ENCODE peak calls at places on chromosomes 4 and X, in five cellular contexts. S, U, O, M and Q are unnamed samples.

GRCh38 chr4:75243570-75243969 is 270.6 kb downstream of the RCHY1 start:
- DNase-seq in S (no peak), U (no peak), O (no peak), M (no peak), Q (peak)

GRCh38 chr4:140353836-140354235 is 19.6 kb upstream of the SCOC start:
- DNase-seq in S (no peak), U (no peak), O (no peak), M (no peak), Q (peak)

GRCh38 chr4:77104405-77105292 is 28.9 kb upstream of the CCNI start:
- DNase-seq in S (peak), U (no peak), O (peak), M (no peak), Q (peak)

GRCh38 chrX:120823554-120823953 is 52.1 kb downstream of the CT47B1 start:
- DNase-seq in S (no peak), U (no peak), O (no peak), M (no peak), Q (no peak)

GRCh38 chrX:132505116-132505515 is 16.3 kb upstream of the MBNL3 start:
- DNase-seq in S (peak), U (no peak), O (no peak), M (no peak), Q (peak)

GRCh38 chr4:152090543-152090942 is 329.7 kb upstream of the GATB start:
- DNase-seq in S (peak), U (no peak), O (no peak), M (no peak), Q (peak)

GRCh38 chr4:8908206-8908893 is 36.7 kb upstream of the HMX1 start:
- DNase-seq in S (no peak), U (no peak), O (peak), M (no peak), Q (no peak)

GRCh38 chr4:91914176-91914804 is 389.5 kb upstream of the GRID2 start:
- DNase-seq in S (peak), U (no peak), O (no peak), M (no peak), Q (no peak)

GRCh38 chrX:155747520-155747919 is 133.6 kb upstream of the VAMP7 start:
- DNase-seq in S (peak), U (no peak), O (no peak), M (no peak), Q (no peak)

GRCh38 chr4:83269256-83269655 is 15.3 kb downstream of the COQ2 start:
- DNase-seq in S (peak), U (no peak), O (no peak), M (no peak), Q (no peak)

GRCh38 chrX:39772057-39772832 is 325.5 kb downstream of the BCOR start:
- DNase-seq in S (no peak), U (no peak), O (no peak), M (peak), Q (peak)

GRCh38 chr4:39021631-39022030 is 10.6 kb downstream of the TMEM156 start:
- DNase-seq in S (no peak), U (no peak), O (no peak), M (no peak), Q (no peak)

GRCh38 chrX:17977696-17978095 is 116.6 kb upstream of the RAI2 start:
- DNase-seq in S (no peak), U (no peak), O (no peak), M (no peak), Q (no peak)

GRCh38 chrX:94097852-94098251 is 423.8 kb downstream of the FAM133A start:
- DNase-seq in S (no peak), U (no peak), O (no peak), M (no peak), Q (no peak)

GRCh38 chr4:2047781-2048581 is 11.1 kb upstream of the NAT8L start:
- DNase-seq in S (no peak), U (no peak), O (no peak), M (no peak), Q (no peak)

GRCh38 chrX:120726294-120726693 is 96.4 kb upstream of the C1GALT1C1 start:
- DNase-seq in S (no peak), U (no peak), O (no peak), M (no peak), Q (no peak)

GRCh38 chrX:17559728-17560379 is 177.4 kb upstream of the SCML1 start:
- DNase-seq in S (peak), U (no peak), O (no peak), M (no peak), Q (peak)

GRCh38 chrX:79084923-79085322 is 59.6 kb upstream of the GPR174 start:
- DNase-seq in S (no peak), U (no peak), O (no peak), M (no peak), Q (no peak)

GRCh38 chr4:55435136-55435535 is 39.4 kb downstream of the TMEM165 start:
- DNase-seq in S (peak), U (no peak), O (no peak), M (peak), Q (no peak)

GRCh38 chr4:135917016-135917415 is 1615.3 kb downstream of the PCDH18 start:
- DNase-seq in S (peak), U (no peak), O (no peak), M (no peak), Q (peak)

GRCh38 chr4:10057023-10057395 is 35.7 kb upstream of the SLC2A9 start:
- DNase-seq in S (no peak), U (no peak), O (no peak), M (no peak), Q (no peak)

GRCh38 chr4:153649572-153649991 is 34.5 kb upstream of the TLR2 start:
- DNase-seq in S (peak), U (no peak), O (no peak), M (no peak), Q (peak)

GRCh38 chr4:153641532-153641931 is 42.5 kb upstream of the TLR2 start:
- DNase-seq in S (no peak), U (no peak), O (no peak), M (no peak), Q (no peak)

GRCh38 chr4:153647975-153648374 is 36.1 kb upstream of the TLR2 start:
- DNase-seq in S (no peak), U (no peak), O (no peak), M (no peak), Q (no peak)

GRCh38 chr4:153643406-153644016 is 40.6 kb upstream of the TLR2 start:
- DNase-seq in S (peak), U (no peak), O (no peak), M (no peak), Q (peak)

GRCh38 chr4:153645183-153645582 is 38.9 kb upstream of the TLR2 start:
- DNase-seq in S (no peak), U (no peak), O (no peak), M (no peak), Q (no peak)
- TF ChIP-seq CTCF in S (peak), U (no peak), O (no peak), M (peak), Q (peak)

GRCh38 chrX:129445436-129445835 is 77.9 kb downstream of the SMARCA1 start:
- DNase-seq in S (no peak), U (no peak), O (no peak), M (no peak), Q (no peak)

GRCh38 chrX:129452523-129452922 is 70.8 kb downstream of the SMARCA1 start:
- DNase-seq in S (no peak), U (no peak), O (no peak), M (no peak), Q (no peak)

GRCh38 chrX:129450123-129450522 is 73.2 kb downstream of the SMARCA1 start:
- DNase-seq in S (no peak), U (no peak), O (no peak), M (no peak), Q (no peak)

DNA sequence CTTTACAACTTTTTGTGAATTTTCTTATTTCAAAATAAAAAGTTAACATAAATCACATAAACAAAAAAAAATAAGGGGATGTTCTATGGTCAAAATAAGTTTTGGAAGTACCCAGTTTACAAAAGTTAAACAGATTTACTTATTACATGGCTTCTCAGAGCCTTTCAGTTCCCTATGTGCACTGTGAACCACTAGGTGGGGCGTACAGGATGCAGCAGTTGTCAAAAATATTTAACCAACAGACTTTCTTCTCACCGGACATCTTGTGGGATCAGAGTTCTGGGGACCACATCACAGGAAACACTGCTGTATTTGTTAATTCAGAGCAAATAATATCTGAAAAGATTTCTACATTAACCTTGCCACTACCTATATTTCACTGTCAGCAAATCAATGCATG is 74.1 kb downstream of the SMARCA1 start:
- DNase-seq in S (no peak), U (no peak), O (no peak), M (no peak), Q (no peak)
- TF ChIP-seq CTCF in S (peak), U (no peak), O (no peak), M (no peak), Q (no peak)

DNA sequence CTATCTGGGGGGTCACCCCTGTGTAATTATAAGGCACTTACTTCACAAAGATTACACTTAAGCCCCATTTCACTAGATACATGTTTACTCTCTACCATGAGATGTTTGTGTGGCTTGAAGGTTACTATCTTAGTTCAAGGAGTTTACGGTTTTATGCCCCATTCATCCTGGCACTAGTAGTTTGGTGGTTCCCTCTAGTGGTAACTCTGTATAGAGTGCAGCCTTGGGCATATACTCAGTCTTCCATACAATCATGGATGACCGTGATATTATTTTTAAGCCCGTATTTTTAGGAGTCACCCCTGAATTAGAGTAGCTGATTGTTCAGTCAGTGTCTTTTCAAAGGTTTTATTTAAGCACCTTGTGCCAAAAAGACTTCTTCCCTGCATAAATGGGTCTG is 109.9 kb upstream of the FAM47C start:
- DNase-seq in S (peak), U (no peak), O (no peak), M (no peak), Q (no peak)
- TF ChIP-seq CTCF in S (peak), U (no peak), O (no peak), M (peak), Q (peak)

GRCh38 chr4:183716302-183716701 is 57.2 kb downstream of the TRAPPC11 start:
- DNase-seq in S (no peak), U (no peak), O (no peak), M (no peak), Q (no peak)

GRCh38 chr4:183718876-183719275 is 59.8 kb downstream of the TRAPPC11 start:
- DNase-seq in S (no peak), U (no peak), O (no peak), M (no peak), Q (no peak)

GRCh38 chr4:183723561-183724228 is 64.6 kb downstream of the TRAPPC11 start:
- DNase-seq in S (no peak), U (no peak), O (no peak), M (no peak), Q (no peak)

GRCh38 chr4:183722738-183723560 is 63.9 kb downstream of the TRAPPC11 start:
- DNase-seq in S (peak), U (no peak), O (peak), M (peak), Q (peak)

GRCh38 chr4:183721207-183722081 is 62.4 kb downstream of the TRAPPC11 start:
- DNase-seq in S (peak), U (no peak), O (peak), M (peak), Q (peak)
- TF ChIP-seq CTCF in S (peak), U (peak), O (no peak), M (no peak), Q (peak)

DNA sequence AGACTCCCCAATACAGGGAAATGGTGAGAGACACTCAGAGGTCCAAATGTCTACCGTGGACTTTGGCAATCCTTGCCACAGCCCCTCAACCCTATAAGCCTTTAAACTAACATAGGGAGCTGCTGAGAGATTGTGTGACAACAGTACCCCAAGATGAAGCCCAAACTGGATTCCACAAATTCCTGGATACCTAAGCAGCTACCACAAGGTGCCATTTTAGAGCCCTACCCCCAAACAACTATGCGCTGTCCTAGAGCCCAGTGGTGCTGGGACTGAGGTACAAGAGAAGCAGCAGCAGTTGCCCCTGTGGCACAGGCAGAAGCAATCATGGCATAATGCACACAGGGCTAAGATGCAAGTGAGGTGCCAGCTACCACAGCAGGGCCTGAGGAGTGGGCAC is 2.7 kb upstream of the TMPRSS11F start:
- DNase-seq in S (no peak), U (no peak), O (no peak), M (no peak), Q (no peak)
- TF ChIP-seq CTCF in S (no peak), U (no peak), O (no peak), M (no peak), Q (no peak)

GRCh38 chr4:90118547-90119211 is 8.5 kb upstream of the CCSER1 start:
- DNase-seq in S (no peak), U (no peak), O (no peak), M (no peak), Q (no peak)
- TF ChIP-seq CTCF in S (no peak), U (no peak), O (no peak), M (no peak), Q (no peak)